ENCODE peak calls at places on chromosomes 7 and 10, in ten cellular contexts. J, K, U, H, Y, P, R, O, M and L are unnamed samples.

GRCh38 chr10:33815776-33816175 is 481.3 kb upstream of the NRP1 start:
- DNase-seq in J (no peak), K (no peak), U (no peak), H (no peak), Y (no peak), P (no peak), R (no peak), O (no peak), M (peak; percentile 1), L (no peak)

GRCh38 chr7:75951506-75951905 is 36.6 kb downstream of the POR start:
- DNase-seq in J (no peak), K (no peak), U (peak; percentile 89), H (no peak), Y (no peak), P (no peak), R (no peak), O (no peak), M (no peak), L (peak; percentile 68)

GRCh38 chr10:95814011-95814727 is 58.2 kb downstream of the ENTPD1 start:
- DNase-seq in J (no peak), K (no peak), U (peak; percentile 98), H (no peak), Y (peak; percentile 11), P (peak; percentile 64), R (no peak), O (no peak), M (peak; percentile 46), L (peak; percentile 89)

GRCh38 chr7:2886900-2887299 is 42.8 kb upstream of the GNA12 start:
- DNase-seq in J (peak; percentile 30), K (peak; percentile 72), U (peak; percentile 90), H (peak; percentile 42), Y (peak; percentile 66), P (peak; percentile 85), R (peak; percentile 68), O (peak; percentile 64), M (peak; percentile 70), L (peak; percentile 82)

GRCh38 chr10:91210435-91210834 is 10.0 kb upstream of the PCGF5 start:
- DNase-seq in J (no peak), K (no peak), U (no peak), H (no peak), Y (no peak), P (peak; percentile 6), R (no peak), O (no peak), M (peak; percentile 47), L (no peak)

GRCh38 chr10:80204801-80205477 is 398 bp downstream of the ANXA11 start:
- DNase-seq in J (no peak), K (no peak), U (peak; percentile 56), H (no peak), Y (no peak), P (no peak), R (peak; percentile 33), O (no peak), M (peak; percentile 58), L (peak; percentile 30)

GRCh38 chr10:58755688-58756087 is 243.0 kb downstream of the BICC1 start:
- DNase-seq in J (no peak), K (no peak), U (peak; percentile 66), H (no peak), Y (no peak), P (peak; percentile 49), R (no peak), O (no peak), M (no peak), L (peak; percentile 68)

GRCh38 chr7:28395806-28396205 is 16.5 kb upstream of the CREB5 start:
- DNase-seq in J (no peak), K (no peak), U (peak; percentile 46), H (no peak), Y (no peak), P (no peak), R (no peak), O (no peak), M (no peak), L (no peak)

GRCh38 chr10:22253578-22253882 is 35.7 kb upstream of the EBLN1 start:
- DNase-seq in J (peak; percentile 65), K (no peak), U (peak; percentile 24), H (peak; percentile 57), Y (peak; percentile 17), P (no peak), R (peak; percentile 17), O (peak; percentile 67), M (peak; percentile 59), L (no peak)

GRCh38 chr10:11573497-11573896 is 38.0 kb downstream of the USP6NL start:
- DNase-seq in J (no peak), K (no peak), U (peak; percentile 64), H (no peak), Y (peak; percentile 52), P (no peak), R (no peak), O (no peak), M (no peak), L (peak; percentile 63)

GRCh38 chr10:119090968-119091367 is 10.4 kb upstream of the EIF3A start:
- DNase-seq in J (peak; percentile 35), K (no peak), U (peak; percentile 22), H (no peak), Y (no peak), P (peak; percentile 42), R (peak; percentile 91), O (peak; percentile 55), M (peak; percentile 95), L (peak; percentile 68)

GRCh38 chr10:49382826-49383225 is 13.1 kb downstream of the DRGX start:
- DNase-seq in J (no peak), K (no peak), U (no peak), H (no peak), Y (no peak), P (no peak), R (no peak), O (peak; percentile 17), M (no peak), L (no peak)

GRCh38 chr10:7787150-7787856 is 490 bp downstream of the KIN start:
- DNase-seq in J (no peak), K (no peak), U (peak; percentile 11), H (no peak), Y (no peak), P (peak; percentile 3), R (peak; percentile 5), O (no peak), M (peak; percentile 24), L (peak; percentile 24)

GRCh38 chr10:125756196-125756595 is 19.4 kb downstream of the MMP21 start:
- DNase-seq in J (no peak), K (no peak), U (no peak), H (no peak), Y (no peak), P (no peak), R (no peak), O (no peak), M (no peak), L (no peak)

GRCh38 chr10:49740346-49741107 is 21.6 kb downstream of the OGDHL start:
- DNase-seq in J (no peak), K (no peak), U (no peak), H (no peak), Y (no peak), P (no peak), R (no peak), O (no peak), M (no peak), L (no peak)

GRCh38 chr7:106074257-106074656 is 37.9 kb downstream of the SYPL1 start:
- DNase-seq in J (no peak), K (no peak), U (no peak), H (no peak), Y (no peak), P (no peak), R (no peak), O (no peak), M (no peak), L (no peak)

GRCh38 chr7:151175793-151176311 is 8.4 kb upstream of the GBX1 start:
- DNase-seq in J (no peak), K (no peak), U (no peak), H (no peak), Y (no peak), P (no peak), R (no peak), O (no peak), M (no peak), L (no peak)

GRCh38 chr10:111137587-111137986 is 60.8 kb downstream of the ADRA2A start:
- DNase-seq in J (no peak), K (no peak), U (no peak), H (no peak), Y (no peak), P (no peak), R (no peak), O (no peak), M (no peak), L (no peak)

GRCh38 chr10:88150338-88150737 is 286.9 kb downstream of the PTEN start:
- DNase-seq in J (no peak), K (no peak), U (peak; percentile 56), H (no peak), Y (no peak), P (no peak), R (no peak), O (no peak), M (no peak), L (peak; percentile 72)

GRCh38 chr7:140358771-140359095 is 39.6 kb downstream of the SLC37A3 start:
- DNase-seq in J (no peak), K (no peak), U (no peak), H (no peak), Y (peak; percentile 9), P (no peak), R (peak; percentile 60), O (no peak), M (no peak), L (no peak)

GRCh38 chr10:105239311-105240215 is 598.5 kb downstream of the SORCS3 start:
- DNase-seq in J (no peak), K (no peak), U (no peak), H (no peak), Y (peak; percentile 43), P (no peak), R (no peak), O (no peak), M (no peak), L (no peak)

GRCh38 chr7:148253629-148254028 is 336.9 kb upstream of the C7orf33 start:
- DNase-seq in J (no peak), K (no peak), U (no peak), H (no peak), Y (no peak), P (no peak), R (no peak), O (no peak), M (no peak), L (no peak)

GRCh38 chr7:110960811-110961210 is 130.1 kb upstream of the LRRN3 start:
- DNase-seq in J (no peak), K (no peak), U (peak; percentile 16), H (no peak), Y (no peak), P (no peak), R (no peak), O (no peak), M (no peak), L (peak; percentile 10)

GRCh38 chr7:47461161-47461560 is 120.8 kb downstream of the TNS3 start:
- DNase-seq in J (no peak), K (no peak), U (peak; percentile 67), H (no peak), Y (no peak), P (no peak), R (no peak), O (no peak), M (no peak), L (peak; percentile 80)

GRCh38 chr7:111650456-111650999 is 88.2 kb upstream of the IMMP2L start:
- DNase-seq in J (no peak), K (no peak), U (peak; percentile 49), H (no peak), Y (no peak), P (peak; percentile 5), R (no peak), O (no peak), M (no peak), L (peak; percentile 17)

GRCh38 chr7:132410385-132410784 is 165.9 kb downstream of the PLXNA4 start:
- DNase-seq in J (no peak), K (no peak), U (peak; percentile 60), H (no peak), Y (no peak), P (no peak), R (no peak), O (no peak), M (no peak), L (no peak)

GRCh38 chr10:128491686-128492085 is 365.5 kb upstream of the MKI67 start:
- DNase-seq in J (no peak), K (no peak), U (no peak), H (no peak), Y (no peak), P (no peak), R (no peak), O (no peak), M (no peak), L (no peak)